ENCODE peak calls at places on chromosomes 3 and 15, in four cellular contexts. A is GM12878, Z is HepG2, D is H1. Y is an unnamed sample.

GRCh38 chr3:132006605-132007204 is 28.1 kb downstream of the CPNE4 start:
- DNase-seq in A (no peak), Z (peak; percentile 25), D (peak; percentile 66), Y (no peak)

GRCh38 chr3:13013994-13014754 is 59.1 kb downstream of the IQSEC1 start:
- DNase-seq in A (no peak), Z (no peak), D (no peak), Y (peak; percentile 50)

GRCh38 chr3:169813757-169814517 is 1.2 kb upstream of the LRRC34 start:
- DNase-seq in A (peak; percentile 83), Z (peak; percentile 33), D (peak; percentile 68), Y (no peak)

GRCh38 chr3:74897006-74897405 is 282.5 kb upstream of the CNTN3 start:
- DNase-seq in A (no peak), Z (no peak), D (no peak), Y (peak; percentile 56)

GRCh38 chr3:153028336-153028735 is 133.7 kb upstream of the RAP2B start:
- DNase-seq in A (no peak), Z (no peak), D (no peak), Y (no peak)

GRCh38 chr3:189530822-189531221 is 100.4 kb upstream of the TP63 start:
- DNase-seq in A (no peak), Z (no peak), D (no peak), Y (no peak)

GRCh38 chr3:78660958-78661357 is 1106.8 kb downstream of the ROBO1 start:
- DNase-seq in A (no peak), Z (no peak), D (no peak), Y (no peak)

GRCh38 chr3:169497567-169498257 is 165.8 kb downstream of the MECOM start:
- DNase-seq in A (no peak), Z (no peak), D (no peak), Y (no peak)

GRCh38 chr3:160088492-160089137 is 100.0 kb downstream of the IL12A start:
- DNase-seq in A (no peak), Z (no peak), D (no peak), Y (no peak)

GRCh38 chr15:49101536-49101935 is 53.9 kb downstream of the COPS2 start:
- DNase-seq in A (no peak), Z (no peak), D (no peak), Y (no peak)

GRCh38 chr15:88803241-88803919 is at the start of gene ACAN:
- DNase-seq in A (no peak), Z (no peak), D (peak; percentile 80), Y (peak; percentile 72)

GRCh38 chr3:13548696-13549512 is at the start of gene FBLN2:
- DNase-seq in A (no peak), Z (no peak), D (peak; percentile 86), Y (peak; percentile 99)

GRCh38 chr15:78407889-78408640 is 30.0 kb upstream of the IREB2 start:
- DNase-seq in A (no peak), Z (no peak), D (no peak), Y (peak; percentile 56)

GRCh38 chr3:32569540-32570425 is 875 bp downstream of the DYNC1LI1 start:
- DNase-seq in A (no peak), Z (peak; percentile 57), D (peak; percentile 91), Y (peak; percentile 77)

GRCh38 chr3:18295171-18295920 is 129.8 kb downstream of the SATB1 start:
- DNase-seq in A (no peak), Z (peak; percentile 21), D (peak; percentile 89), Y (peak; percentile 12)

GRCh38 chr3:79729096-79729495 is 38.7 kb downstream of the ROBO1 start:
- DNase-seq in A (no peak), Z (no peak), D (no peak), Y (peak; percentile 39)

GRCh38 chr3:124832782-124833709 is 54.1 kb downstream of the ITGB5 start:
- DNase-seq in A (no peak), Z (no peak), D (no peak), Y (no peak)

GRCh38 chr3:99674086-99674789 is 35.8 kb downstream of the COL8A1 start:
- DNase-seq in A (no peak), Z (no peak), D (no peak), Y (no peak)

GRCh38 chr15:60585743-60586708 is 107.1 kb upstream of the ICE2 start:
- DNase-seq in A (no peak), Z (peak; percentile 68), D (no peak), Y (peak; percentile 66)

GRCh38 chr3:46546896-46547440 is 19.1 kb downstream of the LRRC2 start:
- DNase-seq in A (no peak), Z (no peak), D (no peak), Y (no peak)

GRCh38 chr15:25905140-25905539 is 42.0 kb upstream of the ATP10A start:
- DNase-seq in A (no peak), Z (no peak), D (no peak), Y (no peak)

GRCh38 chr3:95923496-95924210 is 890.7 kb upstream of the EPHA6 start:
- DNase-seq in A (no peak), Z (no peak), D (no peak), Y (no peak)

GRCh38 chr3:153087595-153088566 is 74.1 kb upstream of the RAP2B start:
- DNase-seq in A (no peak), Z (no peak), D (no peak), Y (no peak)

GRCh38 chr15:92184142-92184541 is 209.5 kb upstream of the ST8SIA2 start:
- DNase-seq in A (no peak), Z (no peak), D (no peak), Y (no peak)

GRCh38 chr3:123300572-123300971 is 98.8 kb downstream of the SEC22A start:
- DNase-seq in A (no peak), Z (no peak), D (no peak), Y (no peak)

GRCh38 chr15:33160054-33160453 is 34.5 kb downstream of the FMN1 start:
- DNase-seq in A (no peak), Z (no peak), D (no peak), Y (peak; percentile 34)

GRCh38 chr3:32383136-32383711 is 8.4 kb upstream of the CMTM7 start:
- DNase-seq in A (no peak), Z (no peak), D (no peak), Y (no peak)

GRCh38 chr3:184523825-184524615 is 37.6 kb upstream of the EPHB3 start:
- DNase-seq in A (no peak), Z (no peak), D (no peak), Y (no peak)

GRCh38 chr3:180229113-180229512 is 192.4 kb upstream of the PEX5L start:
- DNase-seq in A (no peak), Z (no peak), D (no peak), Y (no peak)

GRCh38 chr15:43912991-43913927 is 86.5 kb downstream of the WDR76 start:
- DNase-seq in A (no peak), Z (peak; percentile 46), D (no peak), Y (no peak)

GRCh38 chr3:126343675-126344074 is 13.5 kb downstream of the KLF15 start:
- DNase-seq in A (no peak), Z (no peak), D (no peak), Y (no peak)

DNA sequence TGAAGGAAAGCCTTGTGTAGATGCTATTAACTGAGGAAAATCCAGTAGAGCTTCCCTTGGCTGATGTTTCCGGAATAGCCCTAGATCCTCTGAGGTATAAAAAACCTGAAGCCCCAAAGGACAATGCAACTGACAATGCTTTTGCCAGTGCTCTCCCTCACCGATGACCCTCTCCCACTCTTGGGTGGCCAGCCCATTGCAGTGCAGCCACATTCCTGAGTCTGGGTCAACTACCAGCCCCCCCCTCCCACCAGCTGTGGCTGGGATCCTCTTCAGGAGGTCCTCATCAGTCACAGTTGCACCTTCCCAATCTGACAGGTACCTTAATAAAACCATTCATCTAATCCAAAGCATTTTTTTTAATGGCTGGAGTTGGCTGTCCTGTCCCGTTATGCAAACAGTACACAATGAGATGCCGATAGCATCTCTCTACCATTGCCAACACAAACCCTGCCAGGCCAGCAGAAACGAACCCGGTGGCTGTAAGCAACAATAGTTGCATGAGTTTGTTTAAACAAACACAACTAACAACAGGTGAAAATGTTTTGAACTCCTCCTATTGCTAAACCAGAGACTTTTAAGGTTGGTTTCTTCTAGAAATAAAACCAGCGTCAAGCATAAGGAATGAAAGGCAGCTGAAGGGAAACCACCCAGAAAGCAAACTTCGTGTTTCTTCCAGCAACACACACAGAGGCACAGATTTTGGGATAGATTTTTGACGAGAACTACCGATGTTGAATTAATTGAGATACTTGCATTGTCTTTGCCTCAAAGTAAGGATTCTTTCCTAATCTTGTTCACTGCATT is 128.3 kb upstream of the ARHGEF3 start:
- DNase-seq in A (no peak), Z (no peak), D (no peak), Y (no peak)
- TF ChIP-seq TCF12 in A (no peak), Z (no peak), D (no peak), Y (no peak)

GRCh38 chr15:42858540-42858939 is 62.0 kb downstream of the TTBK2 start:
- DNase-seq in A (no peak), Z (no peak), D (no peak), Y (no peak)
- TF ChIP-seq POLR2AphosphoS5 in A (no peak), Z (no peak), D (no peak), Y (no peak)

GRCh38 chr15:68112711-68113110 is 58.6 kb downstream of the PIAS1 start:
- DNase-seq in A (no peak), Z (no peak), D (no peak), Y (no peak)

GRCh38 chr15:68114356-68114755 is 60.2 kb downstream of the PIAS1 start:
- DNase-seq in A (no peak), Z (no peak), D (no peak), Y (no peak)

GRCh38 chr15:68113751-68114150 is 59.6 kb downstream of the PIAS1 start:
- DNase-seq in A (no peak), Z (no peak), D (no peak), Y (no peak)

GRCh38 chr15:68113273-68113672 is 59.2 kb downstream of the PIAS1 start:
- DNase-seq in A (no peak), Z (peak; percentile 64), D (no peak), Y (peak; percentile 15)

DNA sequence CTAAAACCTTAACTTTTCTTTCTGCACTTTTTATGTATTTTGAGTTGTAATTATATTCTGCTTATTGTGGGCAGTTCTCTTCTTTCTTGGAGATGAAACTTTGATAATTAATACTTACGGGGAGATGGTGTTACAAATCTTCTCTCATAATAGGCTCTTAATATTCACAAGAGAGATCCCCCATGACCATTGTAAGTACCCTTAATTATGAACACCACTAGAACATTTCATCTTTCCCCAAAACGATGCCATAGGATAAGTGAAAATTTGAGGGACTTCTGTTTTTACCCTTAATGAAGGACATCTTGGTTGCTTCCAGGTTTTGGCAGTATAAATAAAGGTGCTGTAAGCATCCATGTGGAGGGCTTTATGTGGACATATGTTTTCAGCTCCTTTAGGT is 60.7 kb downstream of the PIAS1 start:
- DNase-seq in A (no peak), Z (no peak), D (no peak), Y (no peak)
- TF ChIP-seq TCF12 in A (no peak), Z (no peak), D (no peak), Y (no peak)

GRCh38 chr3:143203848-143204247 is 84.3 kb downstream of the CHST2 start:
- DNase-seq in A (no peak), Z (no peak), D (no peak), Y (no peak)

GRCh38 chr3:143203142-143203541 is 83.6 kb downstream of the CHST2 start:
- DNase-seq in A (no peak), Z (no peak), D (no peak), Y (no peak)

GRCh38 chr3:143201870-143202269 is 82.3 kb downstream of the CHST2 start:
- DNase-seq in A (no peak), Z (no peak), D (no peak), Y (no peak)

GRCh38 chr3:143199998-143200909 is 80.7 kb downstream of the CHST2 start:
- DNase-seq in A (no peak), Z (no peak), D (no peak), Y (no peak)

GRCh38 chr3:143201066-143201465 is 81.5 kb downstream of the CHST2 start:
- DNase-seq in A (no peak), Z (no peak), D (no peak), Y (no peak)
- TF ChIP-seq POLR2AphosphoS5 in A (no peak), Z (no peak), D (no peak), Y (no peak)

GRCh38 chr3:109257269-109257668 is 59.0 kb downstream of the DPPA2 start:
- DNase-seq in A (no peak), Z (no peak), D (no peak), Y (no peak)
- TF ChIP-seq TCF12 in A (no peak), Z (no peak), D (no peak), Y (peak; percentile 69)

Y was measured in SK-N-SH.